ENCODE peak calls at places on chromosomes 5 and 9, in six cellular contexts. One of them, this sample, is unnamed.

GRCh38 chr5:91307023-91307422 is 76.1 kb downstream of the ARRDC3 start:
- DNase-seq in AG04450: no peak
- DNase-seq in IMR-90: peak; percentile 36
- DNase-seq in glutamatergic neuron: no peak
- DNase-seq in heart right ventricle: peak; percentile 55
- DNase-seq in kidney epithelial cell: no peak
- DNase-seq in this sample: no peak

GRCh38 chr9:14343948-14344547 is 30.1 kb upstream of the NFIB start:
- DNase-seq in glutamatergic neuron: no peak
- DNase-seq in IMR-90: no peak
- DNase-seq in heart right ventricle: peak; percentile 68
- DNase-seq in kidney epithelial cell: no peak
- DNase-seq in AG04450: no peak
- DNase-seq in this sample: no peak

GRCh38 chr9:98916660-98917059 is 27.0 kb upstream of the COL15A1 start:
- DNase-seq in glutamatergic neuron: no peak
- DNase-seq in IMR-90: peak; percentile 24
- DNase-seq in AG04450: no peak
- DNase-seq in heart right ventricle: peak; percentile 59
- DNase-seq in kidney epithelial cell: no peak
- DNase-seq in this sample: no peak

GRCh38 chr5:149930060-149930753 is 14.4 kb downstream of the PDE6A start:
- DNase-seq in glutamatergic neuron: no peak
- DNase-seq in heart right ventricle: no peak
- DNase-seq in IMR-90: no peak
- DNase-seq in kidney epithelial cell: no peak
- DNase-seq in AG04450: no peak
- DNase-seq in this sample: no peak

GRCh38 chr9:136116360-136117098 is 2.1 kb downstream of the TMEM250 start:
- DNase-seq in kidney epithelial cell: no peak
- DNase-seq in AG04450: no peak
- DNase-seq in IMR-90: no peak
- DNase-seq in heart right ventricle: no peak
- DNase-seq in glutamatergic neuron: no peak
- DNase-seq in this sample: no peak

GRCh38 chr9:124517600-124517999 is 10.4 kb upstream of the NR5A1 start:
- DNase-seq in glutamatergic neuron: no peak
- DNase-seq in AG04450: no peak
- DNase-seq in heart right ventricle: no peak
- DNase-seq in IMR-90: no peak
- DNase-seq in kidney epithelial cell: no peak
- DNase-seq in this sample: no peak

GRCh38 chr5:133994990-133995333 is 9.8 kb downstream of the VDAC1 start:
- DNase-seq in kidney epithelial cell: no peak
- DNase-seq in IMR-90: no peak
- DNase-seq in AG04450: no peak
- DNase-seq in heart right ventricle: no peak
- DNase-seq in glutamatergic neuron: no peak
- DNase-seq in this sample: no peak

GRCh38 chr5:83742089-83742488 is 21.4 kb upstream of the HAPLN1 start:
- DNase-seq in glutamatergic neuron: no peak
- DNase-seq in AG04450: no peak
- DNase-seq in heart right ventricle: no peak
- DNase-seq in kidney epithelial cell: no peak
- DNase-seq in IMR-90: no peak
- DNase-seq in this sample: no peak

GRCh38 chr5:126809932-126810331 is 33.0 kb downstream of the LMNB1 start:
- DNase-seq in AG04450: no peak
- DNase-seq in heart right ventricle: no peak
- DNase-seq in kidney epithelial cell: no peak
- DNase-seq in glutamatergic neuron: no peak
- DNase-seq in IMR-90: no peak
- DNase-seq in this sample: no peak

GRCh38 chr9:2622361-2623045 is 916 bp downstream of the VLDLR start:
- DNase-seq in IMR-90: peak; percentile 17
- DNase-seq in kidney epithelial cell: no peak
- DNase-seq in AG04450: no peak
- DNase-seq in heart right ventricle: peak; percentile 36
- DNase-seq in glutamatergic neuron: peak; percentile 57
- DNase-seq in this sample: no peak

GRCh38 chr9:20570756-20571155 is 51.5 kb downstream of the MLLT3 start:
- DNase-seq in AG04450: peak; percentile 37
- DNase-seq in glutamatergic neuron: no peak
- DNase-seq in heart right ventricle: no peak
- DNase-seq in IMR-90: peak; percentile 87
- DNase-seq in kidney epithelial cell: no peak
- DNase-seq in this sample: no peak

GRCh38 chr5:9239071-9239470 is 306.8 kb downstream of the SEMA5A start:
- DNase-seq in glutamatergic neuron: no peak
- DNase-seq in heart right ventricle: no peak
- DNase-seq in AG04450: no peak
- DNase-seq in kidney epithelial cell: no peak
- DNase-seq in IMR-90: peak; percentile 32
- DNase-seq in this sample: no peak

GRCh38 chr9:137460363-137461315 is 1.5 kb upstream of the NSMF start:
- DNase-seq in AG04450: no peak
- DNase-seq in IMR-90: no peak
- DNase-seq in kidney epithelial cell: no peak
- DNase-seq in heart right ventricle: no peak
- DNase-seq in glutamatergic neuron: peak; percentile 21
- DNase-seq in this sample: no peak

DNA sequence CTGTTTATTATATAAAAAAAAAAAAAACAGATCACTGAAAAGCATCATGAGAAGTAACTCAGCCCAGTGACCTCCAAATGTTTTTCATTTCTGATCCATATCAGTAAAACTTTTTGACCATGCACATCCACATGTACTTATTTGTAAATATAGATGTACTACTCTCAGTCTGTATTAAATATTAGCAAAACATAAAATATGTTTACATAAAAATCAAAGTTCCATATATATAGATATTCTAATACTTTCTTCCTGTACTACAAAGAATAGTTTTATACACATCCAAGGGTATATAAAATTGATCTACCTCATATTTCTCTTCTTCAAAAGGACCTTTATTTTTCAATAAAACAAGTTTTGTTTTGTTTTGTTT is 309.1 kb downstream of the RAB3C start:
- DNase-seq in glutamatergic neuron: no peak
- DNase-seq in heart right ventricle: no peak
- DNase-seq in kidney epithelial cell: no peak
- DNase-seq in AG04450: no peak
- DNase-seq in IMR-90: no peak
- DNase-seq in this sample: no peak
- TF ChIP-seq CTCF in glutamatergic neuron: peak; percentile 9
- TF ChIP-seq CTCF in heart right ventricle: no peak
- TF ChIP-seq CTCF in kidney epithelial cell: no peak
- TF ChIP-seq CTCF in AG04450: no peak
- TF ChIP-seq CTCF in IMR-90: no peak
- TF ChIP-seq CTCF in this sample: no peak

GRCh38 chr5:173451651-173452050 is 123.4 kb upstream of the STC2 start:
- DNase-seq in AG04450: no peak
- DNase-seq in glutamatergic neuron: no peak
- DNase-seq in kidney epithelial cell: no peak
- DNase-seq in heart right ventricle: no peak
- DNase-seq in IMR-90: peak; percentile 31
- DNase-seq in this sample: no peak
- TF ChIP-seq CTCF in AG04450: no peak
- TF ChIP-seq CTCF in glutamatergic neuron: no peak
- TF ChIP-seq CTCF in kidney epithelial cell: no peak
- TF ChIP-seq CTCF in heart right ventricle: no peak
- TF ChIP-seq CTCF in IMR-90: no peak
- TF ChIP-seq CTCF in this sample: no peak

GRCh38 chr9:89234186-89234585 is 55.6 kb upstream of the SHC3 start:
- DNase-seq in AG04450: no peak
- DNase-seq in kidney epithelial cell: no peak
- DNase-seq in heart right ventricle: no peak
- DNase-seq in glutamatergic neuron: no peak
- DNase-seq in IMR-90: no peak
- DNase-seq in this sample: no peak

GRCh38 chr9:89234636-89235035 is 56.0 kb upstream of the SHC3 start:
- DNase-seq in AG04450: no peak
- DNase-seq in glutamatergic neuron: peak; percentile 48
- DNase-seq in IMR-90: peak; percentile 13
- DNase-seq in heart right ventricle: no peak
- DNase-seq in kidney epithelial cell: no peak
- DNase-seq in this sample: no peak

DNA sequence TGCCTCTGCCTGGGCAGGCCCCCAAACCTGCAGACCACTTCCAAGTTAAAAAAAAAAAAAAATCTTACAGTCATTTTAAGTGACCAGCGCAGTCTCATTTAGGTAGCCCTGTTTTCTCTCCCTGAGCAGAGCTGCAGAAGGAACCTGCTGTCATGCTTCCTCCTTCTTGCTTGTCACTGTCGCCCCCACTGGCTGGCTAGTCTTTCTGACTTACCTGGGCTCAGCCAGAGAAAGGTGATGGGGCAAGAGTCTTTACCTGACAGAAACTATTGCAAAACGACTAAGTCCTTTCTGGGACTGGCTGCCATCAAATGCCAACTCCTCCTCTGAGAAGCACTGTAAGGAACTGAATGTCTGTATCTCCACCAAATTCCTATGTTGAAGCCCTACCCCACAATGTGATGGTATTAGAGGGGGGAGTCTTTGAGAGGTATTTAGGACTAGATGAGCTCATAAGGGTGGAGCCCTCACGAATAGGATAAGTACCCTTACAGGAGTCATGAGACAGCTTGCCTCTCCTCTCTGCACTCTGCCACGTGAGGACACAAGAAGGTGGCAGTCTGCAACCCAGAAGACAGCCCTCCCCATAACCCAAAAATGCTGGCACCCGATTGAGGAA is 58.4 kb upstream of the SHC3 start:
- DNase-seq in IMR-90: no peak
- DNase-seq in kidney epithelial cell: no peak
- DNase-seq in heart right ventricle: no peak
- DNase-seq in glutamatergic neuron: no peak
- DNase-seq in AG04450: no peak
- DNase-seq in this sample: no peak
- TF ChIP-seq CTCF in IMR-90: no peak
- TF ChIP-seq CTCF in kidney epithelial cell: no peak
- TF ChIP-seq CTCF in heart right ventricle: no peak
- TF ChIP-seq CTCF in glutamatergic neuron: no peak
- TF ChIP-seq CTCF in AG04450: no peak
- TF ChIP-seq CTCF in this sample: no peak

GRCh38 chr5:169913479-169913878 is 66.8 kb downstream of the INSYN2B start:
- DNase-seq in glutamatergic neuron: no peak
- DNase-seq in heart right ventricle: no peak
- DNase-seq in kidney epithelial cell: no peak
- DNase-seq in IMR-90: no peak
- DNase-seq in AG04450: no peak
- DNase-seq in this sample: no peak

GRCh38 chr5:169910393-169910792 is 69.9 kb downstream of the INSYN2B start:
- DNase-seq in glutamatergic neuron: no peak
- DNase-seq in kidney epithelial cell: no peak
- DNase-seq in AG04450: no peak
- DNase-seq in heart right ventricle: no peak
- DNase-seq in IMR-90: no peak
- DNase-seq in this sample: no peak

GRCh38 chr5:169909945-169910344 is 70.3 kb downstream of the INSYN2B start:
- DNase-seq in heart right ventricle: no peak
- DNase-seq in AG04450: no peak
- DNase-seq in IMR-90: no peak
- DNase-seq in kidney epithelial cell: no peak
- DNase-seq in glutamatergic neuron: no peak
- DNase-seq in this sample: no peak

GRCh38 chr5:169914766-169915165 is 65.5 kb downstream of the INSYN2B start:
- DNase-seq in glutamatergic neuron: peak; percentile 30
- DNase-seq in heart right ventricle: peak; percentile 28
- DNase-seq in kidney epithelial cell: peak; percentile 23
- DNase-seq in AG04450: no peak
- DNase-seq in IMR-90: peak; percentile 75
- DNase-seq in this sample: no peak

GRCh38 chr5:169911448-169912212 is 68.7 kb downstream of the INSYN2B start:
- DNase-seq in heart right ventricle: no peak
- DNase-seq in glutamatergic neuron: no peak
- DNase-seq in IMR-90: no peak
- DNase-seq in kidney epithelial cell: no peak
- DNase-seq in AG04450: no peak
- DNase-seq in this sample: no peak
- TF ChIP-seq CTCF in heart right ventricle: no peak
- TF ChIP-seq CTCF in glutamatergic neuron: no peak
- TF ChIP-seq CTCF in IMR-90: no peak
- TF ChIP-seq CTCF in kidney epithelial cell: peak; percentile 10
- TF ChIP-seq CTCF in AG04450: no peak
- TF ChIP-seq CTCF in this sample: no peak

GRCh38 chr5:132138260-132138659 is 64.7 kb downstream of the CSF2 start:
- DNase-seq in kidney epithelial cell: no peak
- DNase-seq in glutamatergic neuron: no peak
- DNase-seq in heart right ventricle: no peak
- DNase-seq in AG04450: no peak
- DNase-seq in IMR-90: peak; percentile 67
- DNase-seq in this sample: no peak

GRCh38 chr5:132132138-132132537 is 58.5 kb downstream of the CSF2 start:
- DNase-seq in kidney epithelial cell: no peak
- DNase-seq in heart right ventricle: no peak
- DNase-seq in AG04450: peak; percentile 15
- DNase-seq in glutamatergic neuron: no peak
- DNase-seq in IMR-90: no peak
- DNase-seq in this sample: no peak

GRCh38 chr5:132136906-132137305 is 63.3 kb downstream of the CSF2 start:
- DNase-seq in glutamatergic neuron: no peak
- DNase-seq in kidney epithelial cell: no peak
- DNase-seq in heart right ventricle: no peak
- DNase-seq in IMR-90: peak; percentile 88
- DNase-seq in AG04450: peak; percentile 30
- DNase-seq in this sample: no peak

GRCh38 chr5:132130918-132131715 is 57.5 kb downstream of the CSF2 start:
- DNase-seq in IMR-90: no peak
- DNase-seq in heart right ventricle: no peak
- DNase-seq in AG04450: no peak
- DNase-seq in glutamatergic neuron: no peak
- DNase-seq in kidney epithelial cell: no peak
- DNase-seq in this sample: no peak

DNA sequence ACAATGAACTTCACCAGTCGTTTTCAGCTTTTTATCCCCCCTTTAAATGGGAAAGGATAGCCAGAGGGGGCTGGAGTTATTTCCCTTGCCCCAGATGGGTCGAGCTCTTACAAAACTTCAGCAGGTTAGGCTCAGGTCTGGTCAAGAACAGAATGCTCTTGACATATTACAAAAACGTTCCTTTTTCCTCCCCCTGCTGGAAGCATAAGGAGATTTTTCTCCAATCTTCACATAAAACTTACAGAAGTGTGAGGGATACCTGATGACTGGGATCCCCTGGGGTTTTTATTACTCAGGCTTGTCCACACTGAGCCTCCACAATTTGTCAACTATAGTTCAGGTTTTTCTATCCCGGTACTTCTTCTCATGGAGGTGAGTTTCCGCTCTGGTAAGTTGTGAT is 60.8 kb downstream of the CSF2 start:
- DNase-seq in IMR-90: peak; percentile 30
- DNase-seq in glutamatergic neuron: no peak
- DNase-seq in heart right ventricle: no peak
- DNase-seq in kidney epithelial cell: no peak
- DNase-seq in AG04450: no peak
- DNase-seq in this sample: no peak
- TF ChIP-seq CTCF in IMR-90: peak; percentile 28
- TF ChIP-seq CTCF in glutamatergic neuron: peak; percentile 18
- TF ChIP-seq CTCF in heart right ventricle: peak; percentile 39
- TF ChIP-seq CTCF in kidney epithelial cell: peak; percentile 33
- TF ChIP-seq CTCF in AG04450: peak; percentile 48
- TF ChIP-seq CTCF in this sample: no peak

GRCh38 chr5:176619203-176619568 is 9.2 kb upstream of the GPRIN1 start:
- DNase-seq in glutamatergic neuron: peak; percentile 90
- DNase-seq in AG04450: peak; percentile 70
- DNase-seq in heart right ventricle: peak; percentile 52
- DNase-seq in IMR-90: peak; percentile 86
- DNase-seq in kidney epithelial cell: peak; percentile 57
- DNase-seq in this sample: no peak
- TF ChIP-seq CTCF in glutamatergic neuron: no peak
- TF ChIP-seq CTCF in AG04450: peak; percentile 59
- TF ChIP-seq CTCF in heart right ventricle: peak; percentile 43
- TF ChIP-seq CTCF in IMR-90: peak; percentile 72
- TF ChIP-seq CTCF in kidney epithelial cell: peak; percentile 52
- TF ChIP-seq CTCF in this sample: no peak

This sample was measured in omental fat pad.